ENCODE peak calls at places on chromosomes 3 and 15, in four cellular contexts. One of them, this sample, is unnamed.

GRCh38 chr3:123780656-123781055 is 103.5 kb downstream of the MYLK start:
- DNase-seq in heart right ventricle: no peak
- DNase-seq in ELR: peak; percentile 69
- DNase-seq in progenitor cell of endocrine pancreas: no peak
- DNase-seq in this sample: no peak

GRCh38 chr15:57333487-57333886 is 42.8 kb upstream of the CGNL1 start:
- DNase-seq in heart right ventricle: no peak
- DNase-seq in ELR: peak; percentile 74
- DNase-seq in progenitor cell of endocrine pancreas: no peak
- DNase-seq in this sample: no peak

GRCh38 chr3:138937690-138938055 is 9.3 kb downstream of the FOXL2 start:
- DNase-seq in heart right ventricle: no peak
- DNase-seq in ELR: no peak
- DNase-seq in progenitor cell of endocrine pancreas: no peak
- DNase-seq in this sample: no peak

GRCh38 chr3:183515968-183516851 is 39.3 kb downstream of the KLHL6 start:
- DNase-seq in heart right ventricle: no peak
- DNase-seq in ELR: no peak
- DNase-seq in progenitor cell of endocrine pancreas: no peak
- DNase-seq in this sample: peak; percentile 50

GRCh38 chr3:20141841-20142240 is 44.2 kb downstream of the SGO1 start:
- DNase-seq in heart right ventricle: peak; percentile 37
- DNase-seq in ELR: no peak
- DNase-seq in progenitor cell of endocrine pancreas: no peak
- DNase-seq in this sample: no peak

GRCh38 chr3:192706272-192706671 is 21.1 kb downstream of the FGF12 start:
- DNase-seq in heart right ventricle: peak; percentile 62
- DNase-seq in ELR: no peak
- DNase-seq in progenitor cell of endocrine pancreas: no peak
- DNase-seq in this sample: no peak

GRCh38 chr3:45479627-45480026 is 91.3 kb downstream of the LARS2 start:
- DNase-seq in heart right ventricle: no peak
- DNase-seq in ELR: peak; percentile 87
- DNase-seq in progenitor cell of endocrine pancreas: no peak
- DNase-seq in this sample: no peak

GRCh38 chr3:64223809-64224570 is 1.3 kb downstream of the PRICKLE2 start:
- DNase-seq in heart right ventricle: no peak
- DNase-seq in ELR: peak; percentile 57
- DNase-seq in progenitor cell of endocrine pancreas: no peak
- DNase-seq in this sample: no peak

This sample was measured in upper lobe of left lung.